ENCODE peak calls at places on chromosome 6, in five cellular contexts. T is fibroblast of pulmonary artery, S is A549, L is colonic mucosa, E is tibial artery. W is an unnamed sample.

GRCh38 chr6:123967900-123968299 is 164.2 kb downstream of the NKAIN2 start:
- DNase-seq in T (no peak), S (no peak), L (no peak), E (no peak), W (no peak)

GRCh38 chr6:102813489-102814275 is 1420.2 kb downstream of the GRIK2 start:
- DNase-seq in T (no peak), S (no peak), L (no peak), E (no peak), W (no peak)

GRCh38 chr6:49504666-49505065 is 4.9 kb downstream of the GLYATL3 start:
- DNase-seq in T (no peak), S (no peak), L (no peak), E (no peak), W (no peak)

GRCh38 chr6:6439778-6440177 is 119.3 kb upstream of the F13A1 start:
- DNase-seq in T (no peak), S (no peak), L (no peak), E (no peak), W (no peak)

GRCh38 chr6:50851269-50851847 is 32.7 kb downstream of the TFAP2B start:
- DNase-seq in T (no peak), S (no peak), L (no peak), E (no peak), W (no peak)

GRCh38 chr6:33696538-33697518 is 14.7 kb downstream of the UQCC2 start:
- DNase-seq in T (peak), S (no peak), L (no peak), E (peak), W (peak)

GRCh38 chr6:5337573-5337972 is 76.3 kb downstream of the FARS2 start:
- DNase-seq in T (peak), S (no peak), L (no peak), E (no peak), W (no peak)

GRCh38 chr6:100343678-100344077 is 121.0 kb downstream of the SIM1 start:
- DNase-seq in T (peak), S (no peak), L (no peak), E (no peak), W (no peak)

GRCh38 chr6:168713839-168714238 is 272.9 kb downstream of the SMOC2 start:
- DNase-seq in T (no peak), S (peak), L (peak), E (no peak), W (peak)

GRCh38 chr6:113508249-113508648 is 348.9 kb upstream of the MARCKS start:
- DNase-seq in T (no peak), S (no peak), L (no peak), E (no peak), W (no peak)

GRCh38 chr6:25404693-25405169 is 125.6 kb downstream of the CARMIL1 start:
- DNase-seq in T (no peak), S (no peak), L (peak), E (no peak), W (no peak)

GRCh38 chr6:130161627-130162404 is 60.9 kb downstream of the SAMD3 start:
- DNase-seq in T (peak), S (no peak), L (no peak), E (no peak), W (no peak)

GRCh38 chr6:96104910-96105309 is 89.1 kb downstream of the FUT9 start:
- DNase-seq in T (no peak), S (no peak), L (no peak), E (no peak), W (no peak)

GRCh38 chr6:14190596-14191224 is 73.1 kb downstream of the CD83 start:
- DNase-seq in T (no peak), S (no peak), L (no peak), E (no peak), W (no peak)

GRCh38 chr6:14193524-14193923 is 76.0 kb downstream of the CD83 start:
- DNase-seq in T (no peak), S (no peak), L (no peak), E (no peak), W (no peak)

GRCh38 chr6:14189122-14189521 is 71.5 kb downstream of the CD83 start:
- DNase-seq in T (no peak), S (no peak), L (no peak), E (no peak), W (no peak)

GRCh38 chr6:14194483-14194882 is 76.9 kb downstream of the CD83 start:
- DNase-seq in T (no peak), S (no peak), L (no peak), E (no peak), W (no peak)

DNA sequence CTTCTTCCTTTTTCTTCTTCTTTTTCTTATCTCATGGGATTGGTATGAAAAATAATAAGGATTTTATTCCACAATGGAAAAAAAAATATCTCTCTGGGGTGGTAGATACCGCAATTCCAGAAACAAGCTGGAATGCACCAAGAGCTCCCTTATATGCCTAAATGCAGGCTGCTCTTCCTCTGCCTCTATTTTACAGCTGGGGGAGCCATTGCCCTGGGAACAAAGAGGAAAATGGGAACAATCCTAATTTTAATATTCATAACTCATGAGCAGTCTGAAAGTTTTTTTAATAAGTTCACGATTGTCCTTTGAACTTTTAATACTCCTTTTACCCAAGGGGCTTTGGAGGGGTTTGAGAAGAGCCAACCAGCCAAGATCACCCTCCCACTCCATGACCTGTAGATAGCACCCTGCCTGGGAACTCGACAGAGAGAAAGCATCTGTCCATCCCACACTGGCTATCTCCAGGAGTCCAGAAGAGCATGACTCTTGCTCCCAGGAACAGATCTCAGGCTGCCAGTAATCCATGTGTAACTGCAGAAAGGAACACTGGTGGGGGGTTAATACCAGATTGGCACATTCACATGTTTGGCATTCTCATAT is 74.7 kb downstream of the CD83 start:
- DNase-seq in T (no peak), S (no peak), L (no peak), E (no peak), W (no peak)
- TF ChIP-seq CTCF in T (peak), S (no peak), L (no peak), E (no peak), W (no peak)

GRCh38 chr6:2611092-2611491 is 139.6 kb downstream of the MYLK4 start:
- DNase-seq in T (peak), S (no peak), L (no peak), E (no peak), W (no peak)
- TF ChIP-seq CTCF in T (peak), S (no peak), L (no peak), E (no peak), W (no peak)

GRCh38 chr6:15269619-15270018 is 23.8 kb downstream of the JARID2 start:
- DNase-seq in T (no peak), S (no peak), L (no peak), E (no peak), W (no peak)
- TF ChIP-seq CTCF in T (no peak), S (no peak), L (no peak), E (no peak), W (no peak)

GRCh38 chr6:3593161-3593560 is 136.3 kb upstream of the SLC22A23 start:
- DNase-seq in T (no peak), S (no peak), L (no peak), E (no peak), W (no peak)

GRCh38 chr6:3594196-3594595 is 137.3 kb upstream of the SLC22A23 start:
- DNase-seq in T (no peak), S (no peak), L (no peak), E (no peak), W (no peak)

GRCh38 chr6:3591970-3592369 is 135.1 kb upstream of the SLC22A23 start:
- DNase-seq in T (no peak), S (no peak), L (no peak), E (no peak), W (no peak)

GRCh38 chr6:3592371-3592941 is 135.6 kb upstream of the SLC22A23 start:
- DNase-seq in T (peak), S (peak), L (no peak), E (no peak), W (no peak)

GRCh38 chr6:3596736-3597135 is 139.9 kb upstream of the SLC22A23 start:
- DNase-seq in T (no peak), S (no peak), L (no peak), E (no peak), W (no peak)
- TF ChIP-seq CTCF in T (no peak), S (no peak), L (no peak), E (peak), W (no peak)

W was measured in endothelial cell.